ENCODE peak calls at places on chromosome 2, in seven cellular contexts. M is Peyer's patch; W is NCI-H1048; S is activated CD4-positive, alpha-beta T cell treated with anti-CD3 and anti-CD28 coated beads for 1 hour; U is activated naive CD4-positive, alpha-beta T cell treated with Interleukin-2 at 50 U/mL for 16 hours; H is T-helper 1 cell; Z is HS-5. L is an unnamed sample.

GRCh38 chr2:15973446-15974202 is 33.3 kb downstream of the MYCN start:
- DNase-seq in U (no peak), W (no peak), S (no peak), Z (no peak), M (no peak), H (no peak), L (no peak)

GRCh38 chr2:117299451-117299850 is 515.0 kb upstream of the DDX18 start:
- DNase-seq in U (no peak), H (no peak), W (no peak), M (no peak), S (no peak), Z (no peak), L (no peak)

GRCh38 chr2:26970928-26971627 is 641 bp downstream of the MAPRE3 start:
- DNase-seq in S (no peak), W (no peak), H (no peak), U (no peak), M (no peak), Z (no peak), L (no peak)

GRCh38 chr2:59034791-59035190 is 793.7 kb upstream of the FANCL start:
- DNase-seq in H (no peak), Z (no peak), M (no peak), S (no peak), W (no peak), U (no peak), L (no peak)

GRCh38 chr2:38038682-38039081 is 37.3 kb downstream of the CYP1B1 start:
- DNase-seq in Z (no peak), U (no peak), W (no peak), M (no peak), H (no peak), S (no peak), L (no peak)

GRCh38 chr2:29902356-29902755 is 19.0 kb downstream of the ALK start:
- DNase-seq in Z (no peak), M (no peak), W (no peak), U (no peak), S (no peak), H (no peak), L (no peak)

GRCh38 chr2:12326449-12327190 is 390.1 kb upstream of the TRIB2 start:
- DNase-seq in M (peak), Z (no peak), S (no peak), H (no peak), W (no peak), U (no peak), L (no peak)

GRCh38 chr2:60867848-60868247 is 13.5 kb upstream of the REL start:
- DNase-seq in U (peak), Z (no peak), S (no peak), W (no peak), H (no peak), M (peak), L (no peak)

GRCh38 chr2:64143154-64144056 is 815 bp downstream of the PELI1 start:
- DNase-seq in W (no peak), U (peak), S (no peak), Z (no peak), M (peak), H (peak), L (peak)

GRCh38 chr2:128543646-128544045 is 225.0 kb upstream of the HS6ST1 start:
- DNase-seq in U (no peak), S (no peak), M (no peak), H (no peak), W (no peak), Z (no peak), L (no peak)

GRCh38 chr2:72142743-72143440 is 4.8 kb downstream of the CYP26B1 start:
- DNase-seq in S (no peak), Z (no peak), M (peak), H (no peak), W (no peak), U (no peak), L (no peak)

GRCh38 chr2:144275340-144275739 is 244.6 kb downstream of the ZEB2 start:
- DNase-seq in M (no peak), S (no peak), H (no peak), W (no peak), Z (no peak), U (no peak), L (no peak)

GRCh38 chr2:217102941-217103340 is 243.1 kb upstream of the TNP1 start:
- DNase-seq in W (no peak), S (no peak), M (no peak), U (no peak), H (no peak), Z (no peak), L (no peak)

L was measured in T-helper 17 cell.